ENCODE peak calls at places on chromosome 14, in four cellular contexts. One of them, this sample, is unnamed.

GRCh38 chr14:56686416-56686815 is 106.8 kb downstream of the TMEM260 start:
- DNase-seq in stimulated activated CD8-positive, alpha-beta memory T cell treated with anti-CD3 and anti-CD28 coated beads, Interleukin-4, amount 100 ng/mL, for 24 hours: no peak
- DNase-seq in neural crest cell: no peak
- DNase-seq in mesenchymal stem cell: no peak
- DNase-seq in this sample: no peak

GRCh38 chr14:90644882-90645281 is 171.3 kb downstream of the TTC7B start:
- DNase-seq in stimulated activated CD8-positive, alpha-beta memory T cell treated with anti-CD3 and anti-CD28 coated beads, Interleukin-4, amount 100 ng/mL, for 24 hours: no peak
- DNase-seq in neural crest cell: no peak
- DNase-seq in mesenchymal stem cell: peak; percentile 55
- DNase-seq in this sample: peak; percentile 78

GRCh38 chr14:36555998-36556743 is 26.2 kb downstream of the NKX2-8 start:
- DNase-seq in stimulated activated CD8-positive, alpha-beta memory T cell treated with anti-CD3 and anti-CD28 coated beads, Interleukin-4, amount 100 ng/mL, for 24 hours: no peak
- DNase-seq in neural crest cell: no peak
- DNase-seq in mesenchymal stem cell: no peak
- DNase-seq in this sample: no peak

GRCh38 chr14:39218171-39218769 is 15.4 kb upstream of the MIA2 start:
- DNase-seq in stimulated activated CD8-positive, alpha-beta memory T cell treated with anti-CD3 and anti-CD28 coated beads, Interleukin-4, amount 100 ng/mL, for 24 hours: no peak
- DNase-seq in neural crest cell: no peak
- DNase-seq in mesenchymal stem cell: no peak
- DNase-seq in this sample: peak; percentile 47

GRCh38 chr14:66476964-66477363 is 9.2 kb upstream of the CCDC196 start:
- DNase-seq in stimulated activated CD8-positive, alpha-beta memory T cell treated with anti-CD3 and anti-CD28 coated beads, Interleukin-4, amount 100 ng/mL, for 24 hours: no peak
- DNase-seq in neural crest cell: no peak
- DNase-seq in mesenchymal stem cell: no peak
- DNase-seq in this sample: peak; percentile 52

GRCh38 chr14:54881235-54881760 is 21.3 kb downstream of the GCH1 start:
- DNase-seq in stimulated activated CD8-positive, alpha-beta memory T cell treated with anti-CD3 and anti-CD28 coated beads, Interleukin-4, amount 100 ng/mL, for 24 hours: no peak
- DNase-seq in neural crest cell: no peak
- DNase-seq in mesenchymal stem cell: no peak
- DNase-seq in this sample: peak; percentile 87

GRCh38 chr14:80291099-80291498 is 79.8 kb upstream of the DIO2 start:
- DNase-seq in stimulated activated CD8-positive, alpha-beta memory T cell treated with anti-CD3 and anti-CD28 coated beads, Interleukin-4, amount 100 ng/mL, for 24 hours: no peak
- DNase-seq in neural crest cell: no peak
- DNase-seq in mesenchymal stem cell: no peak
- DNase-seq in this sample: no peak

GRCh38 chr14:24459331-24459730 is 16.8 kb upstream of the SDR39U1 start:
- DNase-seq in stimulated activated CD8-positive, alpha-beta memory T cell treated with anti-CD3 and anti-CD28 coated beads, Interleukin-4, amount 100 ng/mL, for 24 hours: no peak
- DNase-seq in neural crest cell: no peak
- DNase-seq in mesenchymal stem cell: no peak
- DNase-seq in this sample: no peak

GRCh38 chr14:53304726-53305381 is 151.7 kb upstream of the DDHD1 start:
- DNase-seq in stimulated activated CD8-positive, alpha-beta memory T cell treated with anti-CD3 and anti-CD28 coated beads, Interleukin-4, amount 100 ng/mL, for 24 hours: no peak
- DNase-seq in neural crest cell: no peak
- DNase-seq in mesenchymal stem cell: peak; percentile 33
- DNase-seq in this sample: peak; percentile 57

GRCh38 chr14:101564819-101565698 is 3.8 kb downstream of the DIO3 start:
- DNase-seq in stimulated activated CD8-positive, alpha-beta memory T cell treated with anti-CD3 and anti-CD28 coated beads, Interleukin-4, amount 100 ng/mL, for 24 hours: no peak
- DNase-seq in neural crest cell: no peak
- DNase-seq in mesenchymal stem cell: no peak
- DNase-seq in this sample: no peak

GRCh38 chr14:102898298-102898697 is 24.2 kb upstream of the AMN start:
- DNase-seq in stimulated activated CD8-positive, alpha-beta memory T cell treated with anti-CD3 and anti-CD28 coated beads, Interleukin-4, amount 100 ng/mL, for 24 hours: no peak
- DNase-seq in neural crest cell: no peak
- DNase-seq in mesenchymal stem cell: no peak
- DNase-seq in this sample: no peak

GRCh38 chr14:68796418-68797101 is 3.7 kb upstream of the ZFP36L1 start:
- DNase-seq in stimulated activated CD8-positive, alpha-beta memory T cell treated with anti-CD3 and anti-CD28 coated beads, Interleukin-4, amount 100 ng/mL, for 24 hours: no peak
- DNase-seq in neural crest cell: no peak
- DNase-seq in mesenchymal stem cell: peak; percentile 71
- DNase-seq in this sample: no peak

GRCh38 chr14:36852853-36853634 is 191.4 kb downstream of the PAX9 start:
- DNase-seq in stimulated activated CD8-positive, alpha-beta memory T cell treated with anti-CD3 and anti-CD28 coated beads, Interleukin-4, amount 100 ng/mL, for 24 hours: no peak
- DNase-seq in neural crest cell: no peak
- DNase-seq in mesenchymal stem cell: peak; percentile 60
- DNase-seq in this sample: peak; percentile 5

GRCh38 chr14:31611778-31612433 is 50.7 kb downstream of the NUBPL start:
- DNase-seq in stimulated activated CD8-positive, alpha-beta memory T cell treated with anti-CD3 and anti-CD28 coated beads, Interleukin-4, amount 100 ng/mL, for 24 hours: no peak
- DNase-seq in neural crest cell: no peak
- DNase-seq in mesenchymal stem cell: no peak
- DNase-seq in this sample: no peak

GRCh38 chr14:51666831-51667230 is 15.1 kb downstream of the FRMD6 start:
- DNase-seq in stimulated activated CD8-positive, alpha-beta memory T cell treated with anti-CD3 and anti-CD28 coated beads, Interleukin-4, amount 100 ng/mL, for 24 hours: no peak
- DNase-seq in neural crest cell: no peak
- DNase-seq in mesenchymal stem cell: no peak
- DNase-seq in this sample: no peak

GRCh38 chr14:83548061-83548839 is 1981.7 kb upstream of the FLRT2 start:
- DNase-seq in stimulated activated CD8-positive, alpha-beta memory T cell treated with anti-CD3 and anti-CD28 coated beads, Interleukin-4, amount 100 ng/mL, for 24 hours: no peak
- DNase-seq in neural crest cell: no peak
- DNase-seq in mesenchymal stem cell: peak; percentile 64
- DNase-seq in this sample: peak; percentile 95

GRCh38 chr14:99602054-99602787 is 1.8 kb downstream of the CCDC85C start:
- DNase-seq in stimulated activated CD8-positive, alpha-beta memory T cell treated with anti-CD3 and anti-CD28 coated beads, Interleukin-4, amount 100 ng/mL, for 24 hours: no peak
- DNase-seq in neural crest cell: no peak
- DNase-seq in mesenchymal stem cell: no peak
- DNase-seq in this sample: peak; percentile 19

GRCh38 chr14:35046751-35047536 is 872 bp downstream of the FAM177A1 start:
- DNase-seq in stimulated activated CD8-positive, alpha-beta memory T cell treated with anti-CD3 and anti-CD28 coated beads, Interleukin-4, amount 100 ng/mL, for 24 hours: no peak
- DNase-seq in neural crest cell: no peak
- DNase-seq in mesenchymal stem cell: peak; percentile 34
- DNase-seq in this sample: peak; percentile 55

GRCh38 chr14:57038689-57039088 is 228.4 kb upstream of the OTX2 start:
- DNase-seq in stimulated activated CD8-positive, alpha-beta memory T cell treated with anti-CD3 and anti-CD28 coated beads, Interleukin-4, amount 100 ng/mL, for 24 hours: no peak
- DNase-seq in neural crest cell: no peak
- DNase-seq in mesenchymal stem cell: no peak
- DNase-seq in this sample: no peak

GRCh38 chr14:95184413-95184790 is 27.1 kb upstream of the DICER1 start:
- DNase-seq in stimulated activated CD8-positive, alpha-beta memory T cell treated with anti-CD3 and anti-CD28 coated beads, Interleukin-4, amount 100 ng/mL, for 24 hours: no peak
- DNase-seq in neural crest cell: no peak
- DNase-seq in mesenchymal stem cell: peak; percentile 13
- DNase-seq in this sample: peak; percentile 56